ENCODE peak calls at places on chromosomes 12 and 14, in four cellular contexts. One of them, this sample, is unnamed.

GRCh38 chr12:114691196-114691595 is 7.2 kb upstream of the TBX3 start:
- DNase-seq in suprapubic skin: no peak
- DNase-seq in heart left ventricle: no peak
- DNase-seq in stimulated activated CD4-positive, alpha-beta T cell treated with anti-CD3 and anti-CD28 coated beads, TNF-alpha, amount 100 ng/mL, for 4 hours: no peak
- DNase-seq in this sample: no peak

GRCh38 chr12:110998971-110999370 is 78.6 kb upstream of the MYL2 start:
- DNase-seq in suprapubic skin: no peak
- DNase-seq in heart left ventricle: no peak
- DNase-seq in stimulated activated CD4-positive, alpha-beta T cell treated with anti-CD3 and anti-CD28 coated beads, TNF-alpha, amount 100 ng/mL, for 4 hours: no peak
- DNase-seq in this sample: no peak

GRCh38 chr12:10634427-10634826 is 21.0 kb upstream of the MAGOHB start:
- DNase-seq in suprapubic skin: no peak
- DNase-seq in heart left ventricle: no peak
- DNase-seq in stimulated activated CD4-positive, alpha-beta T cell treated with anti-CD3 and anti-CD28 coated beads, TNF-alpha, amount 100 ng/mL, for 4 hours: no peak
- DNase-seq in this sample: no peak

GRCh38 chr14:58746261-58746660 is 108.5 kb downstream of the DACT1 start:
- DNase-seq in suprapubic skin: no peak
- DNase-seq in heart left ventricle: no peak
- DNase-seq in stimulated activated CD4-positive, alpha-beta T cell treated with anti-CD3 and anti-CD28 coated beads, TNF-alpha, amount 100 ng/mL, for 4 hours: no peak
- DNase-seq in this sample: no peak

GRCh38 chr14:21102472-21103164 is 1.8 kb downstream of the TMEM253 start:
- DNase-seq in suprapubic skin: no peak
- DNase-seq in heart left ventricle: no peak
- DNase-seq in stimulated activated CD4-positive, alpha-beta T cell treated with anti-CD3 and anti-CD28 coated beads, TNF-alpha, amount 100 ng/mL, for 4 hours: no peak
- DNase-seq in this sample: no peak

GRCh38 chr12:56987011-56987410 is 19.3 kb downstream of the ZBTB39 start:
- DNase-seq in suprapubic skin: no peak
- DNase-seq in heart left ventricle: no peak
- DNase-seq in stimulated activated CD4-positive, alpha-beta T cell treated with anti-CD3 and anti-CD28 coated beads, TNF-alpha, amount 100 ng/mL, for 4 hours: no peak
- DNase-seq in this sample: no peak

GRCh38 chr12:24172031-24172772 is 222.7 kb upstream of the SOX5 start:
- DNase-seq in suprapubic skin: no peak
- DNase-seq in heart left ventricle: no peak
- DNase-seq in stimulated activated CD4-positive, alpha-beta T cell treated with anti-CD3 and anti-CD28 coated beads, TNF-alpha, amount 100 ng/mL, for 4 hours: no peak
- DNase-seq in this sample: no peak

GRCh38 chr12:107441906-107442305 is 243.7 kb upstream of the PWP1 start:
- DNase-seq in suprapubic skin: no peak
- DNase-seq in heart left ventricle: no peak
- DNase-seq in stimulated activated CD4-positive, alpha-beta T cell treated with anti-CD3 and anti-CD28 coated beads, TNF-alpha, amount 100 ng/mL, for 4 hours: no peak
- DNase-seq in this sample: no peak

GRCh38 chr12:113186666-113187325 is 1.3 kb downstream of the RITA1 start:
- DNase-seq in suprapubic skin: no peak
- DNase-seq in heart left ventricle: no peak
- DNase-seq in stimulated activated CD4-positive, alpha-beta T cell treated with anti-CD3 and anti-CD28 coated beads, TNF-alpha, amount 100 ng/mL, for 4 hours: no peak
- DNase-seq in this sample: no peak

GRCh38 chr12:30088259-30088995 is 304.7 kb upstream of the TMTC1 start:
- DNase-seq in suprapubic skin: no peak
- DNase-seq in heart left ventricle: no peak
- DNase-seq in stimulated activated CD4-positive, alpha-beta T cell treated with anti-CD3 and anti-CD28 coated beads, TNF-alpha, amount 100 ng/mL, for 4 hours: no peak
- DNase-seq in this sample: no peak

GRCh38 chr14:26204362-26204953 is 393.4 kb downstream of the NOVA1 start:
- DNase-seq in suprapubic skin: no peak
- DNase-seq in heart left ventricle: no peak
- DNase-seq in stimulated activated CD4-positive, alpha-beta T cell treated with anti-CD3 and anti-CD28 coated beads, TNF-alpha, amount 100 ng/mL, for 4 hours: no peak
- DNase-seq in this sample: no peak

GRCh38 chr14:53020193-53020932 is 69.5 kb upstream of the FERMT2 start:
- DNase-seq in suprapubic skin: no peak
- DNase-seq in heart left ventricle: no peak
- DNase-seq in stimulated activated CD4-positive, alpha-beta T cell treated with anti-CD3 and anti-CD28 coated beads, TNF-alpha, amount 100 ng/mL, for 4 hours: no peak
- DNase-seq in this sample: no peak

GRCh38 chr14:31968107-31968810 is 108.8 kb upstream of the ARHGAP5 start:
- DNase-seq in suprapubic skin: no peak
- DNase-seq in heart left ventricle: no peak
- DNase-seq in stimulated activated CD4-positive, alpha-beta T cell treated with anti-CD3 and anti-CD28 coated beads, TNF-alpha, amount 100 ng/mL, for 4 hours: no peak
- DNase-seq in this sample: no peak

GRCh38 chr12:108858399-108859074 is 1.2 kb upstream of the SSH1 start:
- DNase-seq in suprapubic skin: peak; percentile 77
- DNase-seq in heart left ventricle: no peak
- DNase-seq in stimulated activated CD4-positive, alpha-beta T cell treated with anti-CD3 and anti-CD28 coated beads, TNF-alpha, amount 100 ng/mL, for 4 hours: no peak
- DNase-seq in this sample: no peak

GRCh38 chr12:119631930-119632678 is 35.8 kb upstream of the PRKAB1 start:
- DNase-seq in suprapubic skin: no peak
- DNase-seq in heart left ventricle: no peak
- DNase-seq in stimulated activated CD4-positive, alpha-beta T cell treated with anti-CD3 and anti-CD28 coated beads, TNF-alpha, amount 100 ng/mL, for 4 hours: no peak
- DNase-seq in this sample: no peak

GRCh38 chr14:88975926-88976325 is 151.5 kb downstream of the TTC8 start:
- DNase-seq in suprapubic skin: no peak
- DNase-seq in heart left ventricle: no peak
- DNase-seq in stimulated activated CD4-positive, alpha-beta T cell treated with anti-CD3 and anti-CD28 coated beads, TNF-alpha, amount 100 ng/mL, for 4 hours: no peak
- DNase-seq in this sample: no peak

GRCh38 chr12:110928700-110929099 is 8.3 kb upstream of the MYL2 start:
- DNase-seq in suprapubic skin: no peak
- DNase-seq in heart left ventricle: peak; percentile 91
- DNase-seq in stimulated activated CD4-positive, alpha-beta T cell treated with anti-CD3 and anti-CD28 coated beads, TNF-alpha, amount 100 ng/mL, for 4 hours: no peak
- DNase-seq in this sample: no peak